ENCODE peak calls at places on chromosomes 7 and 10, in five cellular contexts. D, R, G, H and Q are unnamed samples.

GRCh38 chr7:142002179-142002578 is 6.5 kb downstream of the MGAM start:
- DNase-seq in D (no peak), R (no peak), G (no peak), H (no peak), Q (no peak)

GRCh38 chr7:11911900-11912299 is 79.9 kb upstream of the THSD7A start:
- DNase-seq in D (no peak), R (no peak), G (no peak), H (no peak), Q (no peak)

GRCh38 chr10:69567920-69568319 is 5.3 kb downstream of the NEUROG3 start:
- DNase-seq in D (no peak), R (peak), G (no peak), H (peak), Q (peak)

GRCh38 chr10:8053446-8054242 is 844 bp upstream of the GATA3 start:
- DNase-seq in D (peak), R (peak), G (peak), H (peak), Q (peak)

GRCh38 chr7:140539466-140539865 is 60.2 kb upstream of the MKRN1 start:
- DNase-seq in D (no peak), R (no peak), G (no peak), H (no peak), Q (no peak)

GRCh38 chr10:3529691-3530090 is 255.3 kb downstream of the KLF6 start:
- DNase-seq in D (no peak), R (no peak), G (no peak), H (no peak), Q (no peak)

GRCh38 chr7:125061776-125062397 is 132.3 kb upstream of the POT1 start:
- DNase-seq in D (peak), R (no peak), G (no peak), H (peak), Q (peak)

GRCh38 chr10:4902571-4903011 is 60.6 kb upstream of the AKR1C1 start:
- DNase-seq in D (no peak), R (peak), G (no peak), H (no peak), Q (peak)

GRCh38 chr7:71708710-71709109 is 576.8 kb downstream of the GALNT17 start:
- DNase-seq in D (no peak), R (no peak), G (no peak), H (no peak), Q (no peak)

GRCh38 chr7:46220066-46220630 is 299.1 kb upstream of the IGFBP3 start:
- DNase-seq in D (no peak), R (no peak), G (no peak), H (peak), Q (peak)

GRCh38 chr7:27064169-27064568 is 31.6 kb downstream of the HOXA1 start:
- DNase-seq in D (no peak), R (no peak), G (no peak), H (no peak), Q (no peak)

GRCh38 chr7:137953043-137953691 is 48.7 kb downstream of the CREB3L2 start:
- DNase-seq in D (no peak), R (no peak), G (no peak), H (no peak), Q (no peak)

GRCh38 chr7:99943641-99944507 is 14.5 kb upstream of the GJC3 start:
- DNase-seq in D (no peak), R (no peak), G (no peak), H (no peak), Q (no peak)

GRCh38 chr7:82677493-82677892 is 233.9 kb upstream of the CACNA2D1 start:
- DNase-seq in D (no peak), R (no peak), G (peak), H (no peak), Q (no peak)

GRCh38 chr7:55060690-55061414 is 42.0 kb downstream of the EGFR start:
- DNase-seq in D (no peak), R (no peak), G (no peak), H (no peak), Q (no peak)

GRCh38 chr10:110936757-110937156 is 17.4 kb downstream of the SHOC2 start:
- DNase-seq in D (no peak), R (no peak), G (no peak), H (no peak), Q (no peak)
- H3K27ac ChIP-seq in D (no peak), R (no peak), G (no peak), H (no peak), Q (no peak)

DNA sequence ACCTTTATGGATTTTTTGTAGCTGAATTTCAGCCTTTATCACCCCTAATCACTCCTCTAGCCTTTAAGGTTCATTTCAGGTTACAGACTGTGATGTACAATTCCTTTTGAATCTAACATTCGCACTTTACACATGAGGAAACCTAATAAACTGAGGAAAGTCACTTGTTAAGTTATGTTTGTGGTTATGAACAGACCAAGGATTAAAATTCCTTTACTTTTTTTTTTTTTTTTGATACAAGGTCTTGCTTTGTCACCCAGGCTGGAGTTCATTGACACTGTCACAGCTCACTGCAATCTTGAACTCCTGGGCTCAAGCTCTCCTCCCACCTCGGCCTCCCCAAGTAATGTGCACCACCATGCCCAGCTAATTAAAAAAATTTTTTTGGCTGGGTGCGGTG is 3.6 kb downstream of the MCU start:
- DNase-seq in D (no peak), R (no peak), G (no peak), H (no peak), Q (no peak)
- H3K27ac ChIP-seq in D (no peak), R (no peak), G (no peak), H (no peak), Q (no peak)

GRCh38 chr10:6542999-6543430 is 37.1 kb downstream of the PRKCQ start:
- DNase-seq in D (no peak), R (no peak), G (peak), H (no peak), Q (no peak)
- H3K27ac ChIP-seq in D (no peak), R (no peak), G (peak), H (no peak), Q (no peak)

DNA sequence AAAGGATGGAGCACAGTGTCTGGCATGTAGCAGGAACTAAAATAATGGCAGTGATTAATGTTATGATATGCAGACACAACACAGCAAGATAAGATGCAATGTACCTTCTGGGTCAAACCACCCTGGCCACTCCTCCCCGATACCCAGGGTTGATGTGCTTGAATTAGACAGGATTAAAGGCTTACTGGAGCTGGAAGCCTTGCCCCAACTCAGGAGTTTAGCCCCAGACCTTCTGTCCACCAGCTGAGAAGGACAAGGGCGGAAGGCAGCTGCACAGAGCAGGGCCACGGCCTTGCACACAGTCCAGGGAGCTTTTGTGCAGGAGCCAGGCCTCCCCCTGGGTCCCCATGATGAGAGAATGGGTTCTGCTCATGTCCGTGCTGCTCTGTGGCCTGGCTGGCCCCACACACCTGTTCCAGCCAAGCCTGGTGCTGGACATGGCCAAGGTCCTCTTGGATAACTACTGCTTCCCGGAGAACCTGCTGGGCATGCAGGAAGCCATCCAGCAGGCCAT is at the start of gene RBP3:
- DNase-seq in D (no peak), R (no peak), G (no peak), H (no peak), Q (no peak)
- H3K27ac ChIP-seq in D (no peak), R (no peak), G (no peak), H (no peak), Q (no peak)

GRCh38 chr10:652226-652625 is 37.2 kb downstream of the DIP2C start:
- DNase-seq in D (no peak), R (no peak), G (no peak), H (no peak), Q (no peak)
- H3K27ac ChIP-seq in D (no peak), R (no peak), G (no peak), H (no peak), Q (no peak)

DNA sequence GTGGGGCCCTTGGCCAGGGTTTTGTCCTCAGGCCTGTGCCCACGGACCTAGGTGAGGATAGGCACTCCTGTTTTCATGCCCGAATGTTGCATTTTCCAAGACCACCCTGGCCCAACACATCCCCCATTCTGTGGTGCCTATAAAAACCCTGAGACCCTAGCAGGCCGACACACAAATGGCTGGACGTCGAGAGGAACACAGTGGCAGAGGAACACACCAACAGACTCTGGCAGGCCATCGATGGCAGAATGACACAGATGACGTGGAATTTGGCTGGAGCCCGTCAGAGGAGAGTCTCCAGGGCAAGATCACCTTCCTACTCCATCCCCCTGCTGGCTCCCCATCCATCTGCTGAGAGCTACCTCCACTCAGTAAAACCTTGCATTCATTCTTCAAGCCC is 898.8 kb downstream of the ANKRD7 start:
- DNase-seq in D (no peak), R (no peak), G (no peak), H (no peak), Q (no peak)
- H3K27ac ChIP-seq in D (no peak), R (no peak), G (no peak), H (no peak), Q (no peak)